ENCODE peak calls at places on chromosome 5, in ten cellular contexts. One of them, this sample, is unnamed.

GRCh38 chr5:134437340-134438267 is 25.9 kb upstream of the CDKN2AIPNL start:
- DNase-seq in AG10803: peak; percentile 34
- DNase-seq in NCI-H524: no peak
- DNase-seq in AG09309: no peak
- DNase-seq in RCC 7860: peak; percentile 49
- DNase-seq in SJSA1: no peak
- DNase-seq in fibroblast of mammary gland: peak; percentile 82
- DNase-seq in GF-D8: no peak
- DNase-seq in AML-193: no peak
- DNase-seq in NCI-H460: no peak
- DNase-seq in this sample: no peak

GRCh38 chr5:173712609-173713176 is 96.2 kb upstream of the BOD1 start:
- DNase-seq in AG10803: no peak
- DNase-seq in NCI-H524: no peak
- DNase-seq in AG09309: no peak
- DNase-seq in RCC 7860: no peak
- DNase-seq in SJSA1: no peak
- DNase-seq in fibroblast of mammary gland: no peak
- DNase-seq in GF-D8: no peak
- DNase-seq in AML-193: no peak
- DNase-seq in NCI-H460: no peak
- DNase-seq in this sample: no peak

GRCh38 chr5:120599576-120599975 is 135.5 kb downstream of the PRR16 start:
- DNase-seq in AG10803: peak; percentile 74
- DNase-seq in NCI-H524: no peak
- DNase-seq in AG09309: no peak
- DNase-seq in RCC 7860: peak; percentile 63
- DNase-seq in SJSA1: no peak
- DNase-seq in fibroblast of mammary gland: peak; percentile 89
- DNase-seq in GF-D8: no peak
- DNase-seq in AML-193: no peak
- DNase-seq in NCI-H460: peak; percentile 7
- DNase-seq in this sample: no peak

GRCh38 chr5:173671121-173671949 is 54.9 kb upstream of the BOD1 start:
- DNase-seq in AG10803: peak; percentile 26
- DNase-seq in NCI-H524: no peak
- DNase-seq in AG09309: no peak
- DNase-seq in RCC 7860: no peak
- DNase-seq in SJSA1: no peak
- DNase-seq in fibroblast of mammary gland: peak; percentile 37
- DNase-seq in GF-D8: peak; percentile 49
- DNase-seq in AML-193: no peak
- DNase-seq in NCI-H460: no peak
- DNase-seq in this sample: no peak

GRCh38 chr5:67366961-67367360 is 170.4 kb upstream of the CD180 start:
- DNase-seq in AG10803: no peak
- DNase-seq in NCI-H524: no peak
- DNase-seq in AG09309: no peak
- DNase-seq in RCC 7860: no peak
- DNase-seq in SJSA1: no peak
- DNase-seq in fibroblast of mammary gland: no peak
- DNase-seq in GF-D8: no peak
- DNase-seq in AML-193: no peak
- DNase-seq in NCI-H460: no peak
- DNase-seq in this sample: no peak

GRCh38 chr5:56852228-56853000 is 37.1 kb downstream of the MAP3K1 start:
- DNase-seq in AG10803: peak; percentile 20
- DNase-seq in NCI-H524: no peak
- DNase-seq in AG09309: no peak
- DNase-seq in RCC 7860: no peak
- DNase-seq in SJSA1: no peak
- DNase-seq in fibroblast of mammary gland: peak; percentile 21
- DNase-seq in GF-D8: no peak
- DNase-seq in AML-193: no peak
- DNase-seq in NCI-H460: no peak
- DNase-seq in this sample: no peak

GRCh38 chr5:111574316-111574715 is 62.0 kb upstream of the STARD4 start:
- DNase-seq in AG10803: no peak
- DNase-seq in NCI-H524: no peak
- DNase-seq in AG09309: no peak
- DNase-seq in RCC 7860: no peak
- DNase-seq in SJSA1: no peak
- DNase-seq in fibroblast of mammary gland: peak; percentile 15
- DNase-seq in GF-D8: no peak
- DNase-seq in AML-193: no peak
- DNase-seq in NCI-H460: no peak
- DNase-seq in this sample: no peak

GRCh38 chr5:61184708-61185107 is 22.4 kb upstream of the SMIM15 start:
- DNase-seq in AG10803: peak; percentile 41
- DNase-seq in NCI-H524: no peak
- DNase-seq in AG09309: peak; percentile 7
- DNase-seq in RCC 7860: no peak
- DNase-seq in SJSA1: no peak
- DNase-seq in fibroblast of mammary gland: peak; percentile 28
- DNase-seq in GF-D8: no peak
- DNase-seq in AML-193: no peak
- DNase-seq in NCI-H460: no peak
- DNase-seq in this sample: no peak

GRCh38 chr5:78795757-78796156 is 147.2 kb upstream of the LHFPL2 start:
- DNase-seq in AG10803: peak; percentile 61
- DNase-seq in NCI-H524: no peak
- DNase-seq in AG09309: no peak
- DNase-seq in RCC 7860: peak; percentile 75
- DNase-seq in SJSA1: no peak
- DNase-seq in fibroblast of mammary gland: peak; percentile 30
- DNase-seq in GF-D8: no peak
- DNase-seq in AML-193: no peak
- DNase-seq in NCI-H460: no peak
- DNase-seq in this sample: no peak

GRCh38 chr5:132389453-132390286 is 20.2 kb downstream of the SLC22A5 start:
- DNase-seq in AG10803: peak; percentile 99
- DNase-seq in NCI-H524: no peak
- DNase-seq in AG09309: peak; percentile 99
- DNase-seq in RCC 7860: peak; percentile 99
- DNase-seq in SJSA1: peak; percentile 100
- DNase-seq in fibroblast of mammary gland: peak; percentile 100
- DNase-seq in GF-D8: no peak
- DNase-seq in AML-193: no peak
- DNase-seq in NCI-H460: no peak
- DNase-seq in this sample: peak; percentile 91

GRCh38 chr5:38866362-38867070 is 20.7 kb downstream of the OSMR start:
- DNase-seq in AG10803: no peak
- DNase-seq in NCI-H524: no peak
- DNase-seq in AG09309: no peak
- DNase-seq in RCC 7860: peak; percentile 52
- DNase-seq in SJSA1: no peak
- DNase-seq in fibroblast of mammary gland: peak; percentile 56
- DNase-seq in GF-D8: no peak
- DNase-seq in AML-193: no peak
- DNase-seq in NCI-H460: no peak
- DNase-seq in this sample: no peak

GRCh38 chr5:123771715-123772114 is 259.7 kb downstream of the CSNK1G3 start:
- DNase-seq in AG10803: no peak
- DNase-seq in NCI-H524: no peak
- DNase-seq in AG09309: no peak
- DNase-seq in RCC 7860: no peak
- DNase-seq in SJSA1: no peak
- DNase-seq in fibroblast of mammary gland: no peak
- DNase-seq in GF-D8: no peak
- DNase-seq in AML-193: no peak
- DNase-seq in NCI-H460: no peak
- DNase-seq in this sample: no peak

GRCh38 chr5:10505517-10506095 is 58.3 kb upstream of the ANKRD33B start:
- DNase-seq in AG10803: no peak
- DNase-seq in NCI-H524: no peak
- DNase-seq in AG09309: no peak
- DNase-seq in RCC 7860: no peak
- DNase-seq in SJSA1: no peak
- DNase-seq in fibroblast of mammary gland: no peak
- DNase-seq in GF-D8: peak; percentile 89
- DNase-seq in AML-193: peak; percentile 78
- DNase-seq in NCI-H460: no peak
- DNase-seq in this sample: no peak

GRCh38 chr5:97455996-97456395 is 272.9 kb upstream of the RIOK2 start:
- DNase-seq in AG10803: no peak
- DNase-seq in NCI-H524: no peak
- DNase-seq in AG09309: no peak
- DNase-seq in RCC 7860: no peak
- DNase-seq in SJSA1: no peak
- DNase-seq in fibroblast of mammary gland: peak; percentile 4
- DNase-seq in GF-D8: no peak
- DNase-seq in AML-193: no peak
- DNase-seq in NCI-H460: no peak
- DNase-seq in this sample: no peak

GRCh38 chr5:2602451-2603045 is 148.9 kb downstream of the IRX2 start:
- DNase-seq in AG10803: no peak
- DNase-seq in NCI-H524: peak; percentile 80
- DNase-seq in AG09309: no peak
- DNase-seq in RCC 7860: no peak
- DNase-seq in SJSA1: no peak
- DNase-seq in fibroblast of mammary gland: no peak
- DNase-seq in GF-D8: no peak
- DNase-seq in AML-193: no peak
- DNase-seq in NCI-H460: no peak
- DNase-seq in this sample: no peak

This sample was measured in H54.